ENCODE peak calls at places on chromosomes 5 and 9, in eight cellular contexts. Z is Peyer's patch; M is BE2C; R is CD4-positive, alpha-beta T cell; G is endodermal cell; D is neural progenitor cell; T is nephron progenitor cell; H is D721Med. L is an unnamed sample.

GRCh38 chr9:90895786-90896185 is 94.2 kb downstream of the SYK start:
- DNase-seq in Z (no peak), M (no peak), R (no peak), G (peak; percentile 28), D (no peak), T (no peak), H (no peak), L (no peak)

GRCh38 chr9:113687680-113688371 is 188.3 kb upstream of the ZNF618 start:
- DNase-seq in Z (no peak), M (no peak), R (no peak), G (peak; percentile 70), D (peak; percentile 44), T (peak; percentile 46), H (no peak), L (no peak)

GRCh38 chr5:172102913-172103629 is 85.0 kb downstream of the STK10 start:
- DNase-seq in Z (no peak), M (no peak), R (no peak), G (peak; percentile 68), D (peak; percentile 50), T (peak; percentile 30), H (no peak), L (peak; percentile 46)

GRCh38 chr9:134814598-134815215 is 65.9 kb upstream of the FCN2 start:
- DNase-seq in Z (no peak), M (no peak), R (no peak), G (no peak), D (no peak), T (no peak), H (no peak), L (no peak)

GRCh38 chr9:18092138-18092537 is 381.8 kb upstream of the ADAMTSL1 start:
- DNase-seq in Z (no peak), M (no peak), R (no peak), G (no peak), D (no peak), T (no peak), H (no peak), L (no peak)

GRCh38 chr9:129284607-129285291 is 106.7 kb upstream of the IER5L start:
- DNase-seq in Z (no peak), M (no peak), R (no peak), G (peak; percentile 38), D (no peak), T (no peak), H (no peak), L (no peak)

GRCh38 chr9:95332860-95333259 is 15.4 kb upstream of the FANCC start:
- DNase-seq in Z (no peak), M (no peak), R (no peak), G (no peak), D (no peak), T (no peak), H (no peak), L (no peak)

GRCh38 chr5:138528208-138528607 is 14.8 kb downstream of the ETF1 start:
- DNase-seq in Z (no peak), M (no peak), R (no peak), G (no peak), D (no peak), T (no peak), H (no peak), L (no peak)

GRCh38 chr9:129709471-129710460 is 43.1 kb downstream of the PTGES start:
- DNase-seq in Z (no peak), M (no peak), R (no peak), G (no peak), D (no peak), T (peak; percentile 45), H (no peak), L (no peak)

GRCh38 chr5:14946813-14947640 is 75.4 kb upstream of the ANKH start:
- DNase-seq in Z (no peak), M (peak; percentile 42), R (peak; percentile 33), G (no peak), D (peak; percentile 28), T (no peak), H (no peak), L (no peak)

GRCh38 chr5:148135091-148136048 is 33.0 kb upstream of the SPINK14 start:
- DNase-seq in Z (no peak), M (no peak), R (no peak), G (no peak), D (no peak), T (no peak), H (no peak), L (no peak)

GRCh38 chr9:105690742-105691141 is 3.6 kb upstream of the TMEM38B start:
- DNase-seq in Z (no peak), M (no peak), R (no peak), G (no peak), D (no peak), T (no peak), H (no peak), L (no peak)

GRCh38 chr5:32760091-32760509 is 49.0 kb downstream of the NPR3 start:
- DNase-seq in Z (no peak), M (no peak), R (no peak), G (no peak), D (no peak), T (no peak), H (no peak), L (no peak)

GRCh38 chr5:177086918-177087706 is 397 bp downstream of the FGFR4 start:
- DNase-seq in Z (peak; percentile 94), M (peak; percentile 66), R (peak; percentile 58), G (peak; percentile 95), D (peak; percentile 84), T (peak; percentile 71), H (peak; percentile 81), L (peak; percentile 69)

GRCh38 chr5:44660251-44660650 is 148.5 kb upstream of the MRPS30 start:
- DNase-seq in Z (no peak), M (no peak), R (no peak), G (no peak), D (no peak), T (no peak), H (no peak), L (no peak)

GRCh38 chr5:33148076-33148501 is 292.7 kb upstream of the TARS1 start:
- DNase-seq in Z (no peak), M (no peak), R (no peak), G (no peak), D (no peak), T (no peak), H (no peak), L (no peak)

GRCh38 chr5:134825212-134825611 is 20.6 kb upstream of the C5orf24 start:
- DNase-seq in Z (no peak), M (no peak), R (no peak), G (no peak), D (no peak), T (no peak), H (no peak), L (no peak)

GRCh38 chr5:43386960-43387362 is 25.2 kb downstream of the CCL28 start:
- DNase-seq in Z (no peak), M (no peak), R (no peak), G (no peak), D (no peak), T (no peak), H (no peak), L (no peak)
- TF ChIP-seq CTCF in Z (no peak), M (no peak), R (no peak), G (peak; percentile 19), D (no peak), T (no peak), H (no peak), L (no peak)

DNA sequence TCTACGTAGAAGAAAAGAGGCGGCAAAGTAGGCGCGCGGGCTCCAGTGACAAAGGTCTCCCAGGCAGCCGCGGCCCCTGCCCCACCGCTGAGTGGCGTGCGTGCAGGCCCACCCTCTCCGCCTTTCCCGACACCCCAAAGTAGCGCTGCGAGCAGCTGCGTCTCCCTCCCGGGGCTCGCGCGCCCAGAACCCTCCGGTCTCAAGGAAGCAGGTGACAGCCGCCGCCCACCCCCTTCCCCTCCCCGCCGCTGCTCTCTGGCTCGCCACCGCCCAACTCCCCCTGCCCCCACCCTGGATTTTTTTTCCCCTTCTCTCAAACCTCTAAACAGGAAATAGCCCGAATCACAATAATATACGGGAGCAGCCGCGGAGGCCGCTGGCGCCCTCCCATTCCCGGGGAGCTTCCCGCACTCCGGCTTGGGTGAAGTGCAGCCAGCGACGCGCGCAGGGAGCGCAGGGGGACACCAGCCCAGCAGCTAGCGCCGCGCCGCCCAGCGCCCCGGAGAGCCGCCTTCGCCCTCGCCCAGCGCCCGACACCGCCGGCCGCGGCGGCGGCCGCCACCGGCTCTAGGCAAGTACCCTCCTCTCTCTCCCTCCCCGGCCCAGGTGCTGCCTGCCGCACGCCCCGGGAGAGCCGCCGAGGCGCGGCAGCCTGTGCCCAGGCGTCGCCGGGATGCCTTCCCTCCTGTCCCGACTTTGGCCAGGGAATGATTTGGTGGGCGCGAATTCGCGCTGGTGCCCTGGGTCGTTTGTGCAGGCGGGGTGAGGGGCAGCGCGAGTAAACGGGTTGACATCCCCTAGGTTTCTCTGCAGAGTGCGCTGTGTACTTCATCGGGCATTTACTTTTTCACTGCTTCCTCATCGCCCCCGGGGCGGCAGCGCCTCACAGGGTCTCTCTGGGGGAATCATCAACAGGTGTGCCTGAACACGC is 52.7 kb upstream of the TJP2 start:
- DNase-seq in Z (peak; percentile 83), M (peak; percentile 48), R (peak; percentile 3), G (peak; percentile 90), D (peak; percentile 86), T (peak; percentile 71), H (peak; percentile 38), L (peak; percentile 67)
- TF ChIP-seq CTCF in Z (no peak), M (peak; percentile 2), R (no peak), G (peak; percentile 32), D (peak; percentile 6), T (no peak), H (no peak), L (no peak)

DNA sequence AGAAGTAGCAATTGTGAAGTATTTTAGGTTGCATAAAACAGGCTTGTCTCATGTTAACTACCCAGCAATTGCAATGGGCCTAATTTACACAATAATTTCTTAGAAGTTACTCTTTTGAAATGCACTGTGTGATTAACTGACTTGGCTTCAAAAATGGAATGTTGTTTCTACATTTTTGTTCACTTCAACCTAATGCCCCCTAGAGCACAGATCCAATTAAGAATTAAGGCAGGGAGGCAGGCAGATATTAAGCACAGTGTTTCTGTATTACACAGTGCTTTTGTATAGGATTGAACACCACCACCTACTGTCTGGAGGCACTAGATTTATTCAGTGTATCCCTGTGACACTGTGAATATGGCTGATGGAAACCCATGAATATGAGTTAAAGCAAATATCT is 302.1 kb downstream of the FBXL17 start:
- DNase-seq in Z (no peak), M (no peak), R (no peak), G (no peak), D (no peak), T (no peak), H (no peak), L (no peak)
- TF ChIP-seq CTCF in Z (no peak), M (peak; percentile 52), R (no peak), G (no peak), D (no peak), T (no peak), H (peak; percentile 25), L (no peak)

GRCh38 chr5:132298813-132299212 is 4.6 kb downstream of the SLC22A4 start:
- DNase-seq in Z (no peak), M (no peak), R (no peak), G (no peak), D (no peak), T (no peak), H (no peak), L (no peak)
- TF ChIP-seq CTCF in Z (no peak), M (no peak), R (no peak), G (no peak), D (no peak), T (no peak), H (no peak), L (no peak)